ENCODE peak calls at places on chromosomes 5 and 9, in eight cellular contexts. U is tibial artery, S is AG09309, J is body of pancreas, T is BE2C, R is lower leg skin, H is kidney epithelial cell, D is spleen. B is an unnamed sample.
A peak's percentile ranks its signal among the peaks of the same experiment; 100 is the strongest.

GRCh38 chr5:135974019-135974600 is 19.3 kb upstream of the LECT2 start:
- DNase-seq in U (no peak), S (no peak), J (no peak), T (no peak), R (no peak), H (no peak), D (no peak), B (no peak)

GRCh38 chr9:131545003-131545785 is at the start of gene PRRT1B:
- DNase-seq in U (no peak), S (no peak), J (peak; percentile 94), T (no peak), R (no peak), H (no peak), D (no peak), B (no peak)

GRCh38 chr9:37273595-37273994 is 148.9 kb upstream of the GRHPR start:
- DNase-seq in U (no peak), S (no peak), J (no peak), T (no peak), R (no peak), H (no peak), D (no peak), B (no peak)

GRCh38 chr5:172115541-172115982 is 72.5 kb downstream of the STK10 start:
- DNase-seq in U (no peak), S (no peak), J (no peak), T (no peak), R (no peak), H (no peak), D (peak; percentile 82), B (no peak)

GRCh38 chr5:119515192-119515591 is 62.9 kb downstream of the HSD17B4 start:
- DNase-seq in U (no peak), S (no peak), J (no peak), T (no peak), R (no peak), H (no peak), D (no peak), B (no peak)

GRCh38 chr5:77953374-77953773 is 177.2 kb upstream of the TBCA start:
- DNase-seq in U (no peak), S (no peak), J (no peak), T (no peak), R (no peak), H (no peak), D (no peak), B (no peak)

GRCh38 chr5:140967226-140967893 is 1.1 kb downstream of the PCDHAC2 start:
- DNase-seq in U (no peak), S (no peak), J (no peak), T (no peak), R (no peak), H (no peak), D (no peak), B (no peak)

GRCh38 chr5:136308396-136308795 is 56.9 kb downstream of the TRPC7 start:
- DNase-seq in U (no peak), S (no peak), J (no peak), T (peak; percentile 8), R (peak; percentile 34), H (no peak), D (no peak), B (no peak)

GRCh38 chr5:32638309-32638708 is 53.0 kb downstream of the SUB1 start:
- DNase-seq in U (no peak), S (no peak), J (no peak), T (no peak), R (no peak), H (no peak), D (no peak), B (no peak)

GRCh38 chr5:141966963-141967333 is 2.0 kb upstream of the RNF14 start:
- DNase-seq in U (no peak), S (no peak), J (no peak), T (no peak), R (no peak), H (no peak), D (no peak), B (no peak)

GRCh38 chr5:141969783-141970741 is 1.2 kb downstream of the RNF14 start:
- DNase-seq in U (no peak), S (no peak), J (no peak), T (no peak), R (no peak), H (no peak), D (no peak), B (no peak)

GRCh38 chr5:141966275-141966962 is 2.5 kb upstream of the RNF14 start:
- DNase-seq in U (no peak), S (no peak), J (no peak), T (no peak), R (no peak), H (no peak), D (no peak), B (no peak)

GRCh38 chr5:141965071-141965470 is 3.8 kb upstream of the RNF14 start:
- DNase-seq in U (no peak), S (no peak), J (no peak), T (peak; percentile 43), R (peak; percentile 39), H (no peak), D (no peak), B (no peak)

GRCh38 chr5:141968914-141969608 is at the start of gene RNF14:
- DNase-seq in U (peak; percentile 96), S (peak; percentile 58), J (peak; percentile 92), T (peak; percentile 96), R (peak; percentile 98), H (peak; percentile 59), D (peak; percentile 100), B (peak; percentile 74)
- TF ChIP-seq CTCF in U (peak; percentile 95), S (peak; percentile 61), J (peak; percentile 95), T (peak; percentile 61), R (no peak), H (peak; percentile 73), D (peak; percentile 95), B (peak; percentile 68)

GRCh38 chr5:158514961-158515359 is 584.8 kb downstream of the EBF1 start:
- DNase-seq in U (no peak), S (no peak), J (no peak), T (no peak), R (no peak), H (no peak), D (no peak), B (no peak)

GRCh38 chr5:158510479-158510878 is 589.2 kb downstream of the EBF1 start:
- DNase-seq in U (no peak), S (no peak), J (no peak), T (no peak), R (no peak), H (no peak), D (no peak), B (no peak)

GRCh38 chr5:158514353-158514960 is 585.3 kb downstream of the EBF1 start:
- DNase-seq in U (no peak), S (no peak), J (no peak), T (no peak), R (no peak), H (no peak), D (no peak), B (no peak)

GRCh38 chr5:158513490-158514301 is 586.0 kb downstream of the EBF1 start:
- DNase-seq in U (no peak), S (no peak), J (no peak), T (no peak), R (no peak), H (no peak), D (no peak), B (no peak)

DNA sequence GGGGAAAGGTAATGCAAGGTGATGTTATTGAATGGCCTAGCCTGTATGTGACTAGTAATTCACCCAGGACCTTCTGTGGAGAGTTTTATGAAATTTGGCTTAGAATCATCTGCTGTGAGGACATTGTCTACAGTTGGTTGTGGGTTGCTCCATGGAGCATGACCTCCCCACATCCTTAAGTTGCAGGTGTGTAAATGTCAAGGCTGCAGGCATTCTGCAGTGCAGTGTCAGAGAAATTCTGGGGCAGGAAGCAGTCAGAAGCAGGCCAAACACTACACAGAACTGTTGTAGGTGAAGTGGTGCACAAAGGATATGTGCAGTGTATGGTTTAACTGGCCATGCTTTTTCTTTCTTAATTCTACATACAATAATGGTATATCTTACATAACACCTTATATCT is 588.3 kb downstream of the EBF1 start:
- DNase-seq in U (no peak), S (no peak), J (no peak), T (no peak), R (no peak), H (no peak), D (peak; percentile 76), B (no peak)
- H3K4me3 ChIP-seq in U (no peak overlapping the region), S (no peak overlapping the region), J (no peak overlapping the region), T (no peak overlapping the region), R (no peak overlapping the region), H (no peak overlapping the region), D (no peak overlapping the region), B (no peak overlapping the region)

GRCh38 chr5:180085837-180086236 is 14.3 kb upstream of the RNF130 start:
- DNase-seq in U (no peak), S (no peak), J (no peak), T (no peak), R (no peak), H (no peak), D (no peak), B (no peak)

GRCh38 chr5:180090769-180091546 is 19.4 kb upstream of the RNF130 start:
- DNase-seq in U (peak; percentile 56), S (no peak), J (peak; percentile 50), T (no peak), R (peak; percentile 80), H (no peak), D (no peak), B (no peak)

GRCh38 chr5:180086816-180087426 is 15.4 kb upstream of the RNF130 start:
- DNase-seq in U (no peak), S (no peak), J (no peak), T (no peak), R (no peak), H (no peak), D (no peak), B (no peak)

GRCh38 chr5:180090098-180090768 is 18.7 kb upstream of the RNF130 start:
- DNase-seq in U (peak; percentile 83), S (no peak), J (peak; percentile 77), T (peak; percentile 69), R (peak; percentile 91), H (no peak), D (peak; percentile 93), B (no peak)

GRCh38 chr5:180088561-180088960 is 17.0 kb upstream of the RNF130 start:
- DNase-seq in U (no peak), S (no peak), J (no peak), T (no peak), R (peak; percentile 76), H (no peak), D (no peak), B (no peak)
- TF ChIP-seq CTCF in U (no peak), S (no peak), J (no peak), T (no peak), R (no peak), H (no peak), D (no peak), B (no peak)

GRCh38 chr5:109741390-109741789 is 51.7 kb downstream of the MAN2A1 start:
- DNase-seq in U (no peak), S (no peak), J (no peak), T (no peak), R (no peak), H (no peak), D (no peak), B (no peak)

GRCh38 chr5:109743041-109743531 is 53.4 kb downstream of the MAN2A1 start:
- DNase-seq in U (no peak), S (no peak), J (no peak), T (no peak), R (no peak), H (no peak), D (no peak), B (no peak)

GRCh38 chr5:109740329-109740728 is 50.6 kb downstream of the MAN2A1 start:
- DNase-seq in U (no peak), S (no peak), J (no peak), T (peak; percentile 12), R (no peak), H (peak; percentile 61), D (no peak), B (peak; percentile 26)

GRCh38 chr5:109743770-109744212 is 54.1 kb downstream of the MAN2A1 start:
- DNase-seq in U (no peak), S (peak; percentile 87), J (no peak), T (no peak), R (no peak), H (peak; percentile 72), D (no peak), B (no peak)

GRCh38 chr5:109739741-109740140 is 50.0 kb downstream of the MAN2A1 start:
- DNase-seq in U (no peak), S (no peak), J (no peak), T (no peak), R (no peak), H (peak; percentile 48), D (no peak), B (no peak)
- H3K4me3 ChIP-seq in U (no peak overlapping the region), S (no peak overlapping the region), J (no peak overlapping the region), T (no peak overlapping the region), R (no peak overlapping the region), H (no peak overlapping the region), D (no peak overlapping the region), B (no peak overlapping the region)

B was measured in retinal pigment epithelial cell.